ENCODE peak calls at places on chromosome 15, in ten cellular contexts. W is heart right ventricle, A is pancreas, O is HepG2, U is endodermal cell, V is WTC11, R is GM06990, L is progenitor cell of endocrine pancreas, I is AG09309, D is lower leg skin. C is an unnamed sample.

GRCh38 chr15:60539017-60539416 is 60.1 kb upstream of the ICE2 start:
- DNase-seq in L (no peak), W (no peak), V (no peak), I (no peak), O (no peak), R (no peak), U (no peak), A (no peak), D (no peak), C (no peak)

GRCh38 chr15:57445872-57446271 is 69.6 kb downstream of the CGNL1 start:
- DNase-seq in W (no peak), L (no peak), U (no peak), A (no peak), D (no peak), V (no peak), I (no peak), O (no peak), R (no peak), C (no peak)

GRCh38 chr15:95182081-95182480 is 950.7 kb downstream of the MCTP2 start:
- DNase-seq in D (no peak), L (no peak), V (no peak), A (no peak), R (no peak), I (no peak), O (no peak), U (no peak), W (no peak), C (no peak)

GRCh38 chr15:90885432-90886290 is 1.4 kb downstream of the FES start:
- DNase-seq in V (peak; percentile 89), W (peak; percentile 88), A (peak; percentile 54), O (no peak), U (peak; percentile 94), R (peak; percentile 78), L (peak; percentile 76), D (peak; percentile 75), I (no peak), C (peak; percentile 80)

GRCh38 chr15:39828374-39828931 is 45.8 kb upstream of the FSIP1 start:
- DNase-seq in R (no peak), A (no peak), U (peak; percentile 53), D (no peak), O (no peak), I (no peak), W (peak; percentile 20), L (no peak), V (no peak), C (no peak)

GRCh38 chr15:28959326-28959725 is 73.6 kb downstream of the APBA2 start:
- DNase-seq in D (no peak), U (peak; percentile 8), A (no peak), R (no peak), V (no peak), I (no peak), O (no peak), W (no peak), L (no peak), C (no peak)

GRCh38 chr15:78291052-78291451 is 8.4 kb downstream of the SKIC8 start:
- DNase-seq in L (no peak), V (no peak), D (no peak), U (no peak), A (no peak), R (no peak), W (no peak), O (no peak), I (no peak), C (no peak)

GRCh38 chr15:77821188-77821958 is 188.7 kb upstream of the LINGO1 start:
- DNase-seq in D (no peak), O (peak; percentile 24), U (peak; percentile 93), L (peak; percentile 68), R (peak; percentile 39), W (peak; percentile 54), A (peak; percentile 21), V (peak; percentile 82), I (no peak), C (peak; percentile 68)

GRCh38 chr15:42619641-42620371 is 44.4 kb downstream of the STARD9 start:
- DNase-seq in R (no peak), L (no peak), U (peak; percentile 89), V (peak; percentile 77), I (no peak), W (no peak), D (no peak), A (no peak), O (no peak), C (no peak)

GRCh38 chr15:91407237-91407889 is 307.3 kb downstream of the SV2B start:
- DNase-seq in W (no peak), L (no peak), I (no peak), U (peak; percentile 67), V (no peak), A (no peak), O (no peak), R (no peak), D (no peak), C (no peak)

GRCh38 chr15:68421798-68422402 is 10.1 kb downstream of the ITGA11 start:
- DNase-seq in I (peak; percentile 53), L (no peak), V (no peak), U (peak; percentile 49), O (no peak), R (no peak), D (no peak), W (no peak), A (no peak), C (no peak)

GRCh38 chr15:90181781-90182180 is 19.3 kb upstream of the SEMA4B start:
- DNase-seq in A (no peak), I (no peak), U (no peak), R (no peak), L (no peak), W (no peak), D (no peak), V (no peak), O (no peak), C (no peak)

GRCh38 chr15:99414755-99415731 is 150.7 kb upstream of the MEF2A start:
- DNase-seq in A (no peak), I (no peak), L (no peak), O (no peak), R (no peak), D (no peak), U (peak; percentile 35), W (no peak), V (no peak), C (peak; percentile 13)

GRCh38 chr15:79595271-79595670 is 163.1 kb downstream of the MINAR1 start:
- DNase-seq in R (no peak), U (no peak), O (no peak), V (no peak), W (no peak), D (no peak), L (no peak), I (no peak), A (no peak), C (no peak)

GRCh38 chr15:65964792-65965433 is 95.6 kb downstream of the RAB11A start:
- DNase-seq in W (no peak), U (no peak), A (no peak), L (no peak), D (no peak), V (no peak), I (no peak), R (no peak), O (no peak), C (no peak)

GRCh38 chr15:65963911-65964482 is 94.7 kb downstream of the RAB11A start:
- DNase-seq in O (no peak), R (no peak), U (no peak), V (no peak), A (no peak), L (no peak), D (no peak), I (no peak), W (no peak), C (no peak)

GRCh38 chr15:65960586-65960985 is 91.3 kb downstream of the RAB11A start:
- DNase-seq in O (no peak), R (no peak), A (no peak), V (no peak), W (no peak), D (no peak), I (no peak), U (no peak), L (no peak), C (no peak)

GRCh38 chr15:65963358-65963757 is 94.1 kb downstream of the RAB11A start:
- DNase-seq in L (no peak), A (no peak), W (no peak), R (no peak), D (no peak), V (no peak), U (no peak), O (no peak), I (no peak), C (no peak)

GRCh38 chr15:65962187-65962586 is 92.9 kb downstream of the RAB11A start:
- DNase-seq in V (no peak), O (no peak), W (no peak), U (no peak), D (no peak), I (no peak), L (no peak), A (no peak), R (no peak), C (no peak)
- TF ChIP-seq CTCF in V (no peak), O (no peak), W (peak; percentile 38), U (no peak), D (no peak), I (peak; percentile 23), L (no peak), A (no peak), R (no peak), C (no peak)

DNA sequence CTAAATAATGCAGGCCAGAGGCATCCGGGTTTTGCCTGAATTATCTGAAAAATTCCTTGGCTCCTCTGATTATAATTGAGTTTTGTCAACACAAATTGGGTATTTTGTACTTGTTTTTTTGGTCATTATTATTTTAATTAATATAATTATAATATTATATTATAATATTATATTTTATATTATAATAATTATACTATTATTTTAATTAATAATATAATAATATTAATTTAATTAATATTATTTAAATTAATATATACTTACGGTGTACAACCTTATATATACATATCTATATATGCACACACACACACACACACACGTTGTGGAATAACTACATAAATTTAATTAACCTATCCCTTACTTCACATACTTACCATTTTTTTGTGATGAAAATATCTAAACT is 73.5 kb downstream of the RYR3 start:
- DNase-seq in V (no peak), U (no peak), W (no peak), A (no peak), R (no peak), O (no peak), D (no peak), I (no peak), L (no peak), C (no peak)
- TF ChIP-seq CTCF in V (no peak), U (no peak), W (no peak), A (no peak), R (no peak), O (no peak), D (no peak), I (no peak), L (no peak), C (no peak)

GRCh38 chr15:31200735-31201151 is 99.2 kb upstream of the TRPM1 start:
- DNase-seq in D (peak; percentile 62), U (peak; percentile 92), W (peak; percentile 75), R (peak; percentile 64), A (peak; percentile 53), O (peak; percentile 46), L (peak; percentile 59), I (no peak), V (peak; percentile 76), C (no peak)
- TF ChIP-seq CTCF in D (no peak), U (peak; percentile 73), W (peak; percentile 73), R (peak; percentile 74), A (no peak), O (peak; percentile 93), L (peak; percentile 63), I (peak; percentile 67), V (no peak), C (peak; percentile 74)

DNA sequence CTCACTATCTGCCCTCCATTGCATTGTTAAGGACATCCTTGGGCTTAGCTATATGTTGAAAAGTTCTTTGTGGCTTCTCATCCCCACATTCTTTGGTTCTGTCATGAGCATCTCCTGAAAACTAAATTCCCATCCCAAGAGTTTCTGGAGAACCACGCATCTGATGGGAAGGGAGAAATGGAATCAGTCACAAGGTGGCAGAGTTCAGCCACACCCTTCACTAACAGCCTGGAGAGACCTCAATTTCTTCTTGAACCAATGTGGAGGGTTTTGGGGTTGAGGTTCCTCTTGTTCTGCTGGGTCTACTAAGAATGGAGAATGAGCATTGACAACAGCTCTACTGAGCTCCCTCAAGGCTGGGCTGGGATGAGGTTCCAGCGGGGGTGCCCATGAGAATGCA is 15.6 kb upstream of the MAGEL2 start:
- DNase-seq in W (no peak), L (no peak), O (peak; percentile 4), A (no peak), U (no peak), V (no peak), R (no peak), I (no peak), D (no peak), C (no peak)
- TF ChIP-seq CTCF in W (no peak), L (no peak), O (peak; percentile 56), A (no peak), U (peak; percentile 36), V (no peak), R (no peak), I (no peak), D (no peak), C (no peak)